ENCODE peak calls at places on chromosomes 12 and 14, in six cellular contexts. One of them, this sample, is unnamed.

GRCh38 chr14:81382517-81383225 is 17.5 kb downstream of the STON2 start:
- DNase-seq in progenitor cell of endocrine pancreas: no peak
- DNase-seq in neural progenitor cell: no peak
- DNase-seq in IMR-90: no peak
- DNase-seq in RWPE1: no peak
- DNase-seq in HCT116: no peak
- DNase-seq in this sample: no peak

GRCh38 chr12:130959632-130960031 is 5.9 kb downstream of the ADGRD1 start:
- DNase-seq in IMR-90: no peak
- DNase-seq in progenitor cell of endocrine pancreas: no peak
- DNase-seq in neural progenitor cell: no peak
- DNase-seq in HCT116: no peak
- DNase-seq in RWPE1: no peak
- DNase-seq in this sample: peak; percentile 15

GRCh38 chr12:114848661-114849060 is 164.7 kb upstream of the TBX3 start:
- DNase-seq in IMR-90: peak; percentile 93
- DNase-seq in progenitor cell of endocrine pancreas: no peak
- DNase-seq in RWPE1: no peak
- DNase-seq in HCT116: no peak
- DNase-seq in neural progenitor cell: no peak
- DNase-seq in this sample: no peak

GRCh38 chr12:34033628-34034296 is 11.5 kb downstream of the ALG10 start:
- DNase-seq in RWPE1: peak; percentile 11
- DNase-seq in progenitor cell of endocrine pancreas: no peak
- DNase-seq in HCT116: peak; percentile 13
- DNase-seq in neural progenitor cell: peak; percentile 27
- DNase-seq in IMR-90: peak; percentile 42
- DNase-seq in this sample: no peak

GRCh38 chr14:96479435-96480146 is 22.6 kb upstream of the PAPOLA start:
- DNase-seq in IMR-90: peak; percentile 44
- DNase-seq in RWPE1: no peak
- DNase-seq in HCT116: no peak
- DNase-seq in neural progenitor cell: no peak
- DNase-seq in progenitor cell of endocrine pancreas: no peak
- DNase-seq in this sample: no peak

GRCh38 chr12:115023279-115023678 is 339.3 kb upstream of the TBX3 start:
- DNase-seq in IMR-90: peak; percentile 60
- DNase-seq in RWPE1: no peak
- DNase-seq in HCT116: no peak
- DNase-seq in neural progenitor cell: no peak
- DNase-seq in progenitor cell of endocrine pancreas: no peak
- DNase-seq in this sample: no peak

GRCh38 chr12:52506858-52507715 is 13.1 kb downstream of the KRT5 start:
- DNase-seq in RWPE1: no peak
- DNase-seq in neural progenitor cell: peak; percentile 63
- DNase-seq in progenitor cell of endocrine pancreas: no peak
- DNase-seq in HCT116: no peak
- DNase-seq in IMR-90: peak; percentile 65
- DNase-seq in this sample: no peak

GRCh38 chr12:105992849-105993740 is 145.7 kb downstream of the NUAK1 start:
- DNase-seq in HCT116: no peak
- DNase-seq in neural progenitor cell: peak; percentile 16
- DNase-seq in IMR-90: peak; percentile 81
- DNase-seq in progenitor cell of endocrine pancreas: no peak
- DNase-seq in RWPE1: no peak
- DNase-seq in this sample: no peak

GRCh38 chr12:47808574-47809380 is 10.9 kb downstream of the HDAC7 start:
- DNase-seq in RWPE1: no peak
- DNase-seq in IMR-90: peak; percentile 44
- DNase-seq in neural progenitor cell: peak; percentile 20
- DNase-seq in HCT116: no peak
- DNase-seq in progenitor cell of endocrine pancreas: no peak
- DNase-seq in this sample: no peak

GRCh38 chr12:123900898-123901376 is 71.7 kb downstream of the CCDC92 start:
- DNase-seq in progenitor cell of endocrine pancreas: no peak
- DNase-seq in RWPE1: no peak
- DNase-seq in IMR-90: peak; percentile 44
- DNase-seq in HCT116: no peak
- DNase-seq in neural progenitor cell: peak; percentile 58
- DNase-seq in this sample: no peak

GRCh38 chr14:65854215-65854614 is 441.7 kb downstream of the FUT8 start:
- DNase-seq in HCT116: no peak
- DNase-seq in neural progenitor cell: no peak
- DNase-seq in RWPE1: no peak
- DNase-seq in progenitor cell of endocrine pancreas: no peak
- DNase-seq in IMR-90: no peak
- DNase-seq in this sample: peak; percentile 48

GRCh38 chr14:68611611-68612010 is 181.3 kb downstream of the ZFP36L1 start:
- DNase-seq in RWPE1: no peak
- DNase-seq in IMR-90: no peak
- DNase-seq in progenitor cell of endocrine pancreas: no peak
- DNase-seq in neural progenitor cell: no peak
- DNase-seq in HCT116: no peak
- DNase-seq in this sample: no peak

GRCh38 chr14:100654025-100654813 is 67.0 kb upstream of the BEGAIN start:
- DNase-seq in IMR-90: no peak
- DNase-seq in neural progenitor cell: no peak
- DNase-seq in RWPE1: no peak
- DNase-seq in HCT116: no peak
- DNase-seq in progenitor cell of endocrine pancreas: no peak
- DNase-seq in this sample: no peak

GRCh38 chr14:100654814-100655795 is 67.9 kb upstream of the BEGAIN start:
- DNase-seq in neural progenitor cell: peak; percentile 73
- DNase-seq in RWPE1: peak; percentile 55
- DNase-seq in IMR-90: no peak
- DNase-seq in HCT116: no peak
- DNase-seq in progenitor cell of endocrine pancreas: peak; percentile 55
- DNase-seq in this sample: no peak

GRCh38 chr14:100652739-100653138 is 65.5 kb upstream of the BEGAIN start:
- DNase-seq in progenitor cell of endocrine pancreas: no peak
- DNase-seq in IMR-90: no peak
- DNase-seq in RWPE1: no peak
- DNase-seq in neural progenitor cell: no peak
- DNase-seq in HCT116: no peak
- DNase-seq in this sample: no peak

GRCh38 chr14:100651999-100652508 is 64.8 kb upstream of the BEGAIN start:
- DNase-seq in HCT116: no peak
- DNase-seq in neural progenitor cell: no peak
- DNase-seq in IMR-90: peak; percentile 66
- DNase-seq in progenitor cell of endocrine pancreas: no peak
- DNase-seq in RWPE1: no peak
- DNase-seq in this sample: no peak

GRCh38 chr14:100653409-100653808 is 66.2 kb upstream of the BEGAIN start:
- DNase-seq in IMR-90: no peak
- DNase-seq in RWPE1: no peak
- DNase-seq in neural progenitor cell: peak; percentile 40
- DNase-seq in HCT116: no peak
- DNase-seq in progenitor cell of endocrine pancreas: no peak
- DNase-seq in this sample: no peak
- TF ChIP-seq CTCF in IMR-90: peak; percentile 30
- TF ChIP-seq CTCF in RWPE1: peak; percentile 17
- TF ChIP-seq CTCF in neural progenitor cell: peak; percentile 65
- TF ChIP-seq CTCF in HCT116: peak; percentile 72
- TF ChIP-seq CTCF in progenitor cell of endocrine pancreas: peak; percentile 54
- TF ChIP-seq CTCF in this sample: peak; percentile 45

DNA sequence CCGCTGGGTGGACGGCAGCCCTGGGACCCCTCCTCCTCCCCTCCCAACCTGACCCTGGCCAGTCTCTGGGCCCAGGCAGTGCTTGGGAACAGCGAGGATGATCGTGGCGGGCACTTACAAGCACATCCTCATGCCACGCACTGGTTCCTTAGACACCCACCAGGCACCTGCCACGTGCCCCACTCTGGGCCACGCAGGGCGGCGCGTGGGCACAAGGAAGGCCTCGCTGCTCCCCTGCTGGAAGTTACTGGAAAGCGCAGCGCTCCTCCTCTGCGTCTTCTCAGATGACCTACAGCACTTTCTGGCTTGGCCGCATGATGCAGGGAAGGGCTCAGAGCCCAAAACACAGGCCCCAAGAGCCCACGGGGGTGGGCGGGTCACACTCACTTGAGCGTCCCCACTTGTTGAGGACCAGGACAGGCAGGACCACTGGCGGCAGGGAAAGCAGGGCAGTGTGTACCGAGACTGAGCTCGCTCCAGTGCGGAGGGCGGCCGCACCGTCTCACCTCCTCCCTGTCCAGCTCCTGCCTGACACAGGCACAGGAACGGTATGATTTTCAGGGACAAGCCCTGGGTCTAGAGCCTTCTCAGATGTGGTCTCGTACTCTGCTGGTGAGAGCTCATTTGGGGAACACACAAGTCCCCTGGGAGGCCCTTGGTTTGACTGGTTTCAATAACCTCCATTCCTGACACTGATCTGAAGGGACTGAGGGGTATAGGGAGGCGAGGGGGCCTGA is 128.3 kb upstream of the EVL start:
- DNase-seq in RWPE1: no peak
- DNase-seq in neural progenitor cell: no peak
- DNase-seq in HCT116: no peak
- DNase-seq in progenitor cell of endocrine pancreas: no peak
- DNase-seq in IMR-90: no peak
- DNase-seq in this sample: no peak
- TF ChIP-seq CTCF in RWPE1: no peak
- TF ChIP-seq CTCF in neural progenitor cell: peak; percentile 5
- TF ChIP-seq CTCF in HCT116: peak; percentile 20
- TF ChIP-seq CTCF in progenitor cell of endocrine pancreas: peak; percentile 19
- TF ChIP-seq CTCF in IMR-90: no peak
- TF ChIP-seq CTCF in this sample: no peak

GRCh38 chr12:62128186-62128965 is 131.8 kb upstream of the USP15 start:
- DNase-seq in HCT116: no peak
- DNase-seq in progenitor cell of endocrine pancreas: no peak
- DNase-seq in RWPE1: no peak
- DNase-seq in IMR-90: no peak
- DNase-seq in neural progenitor cell: no peak
- DNase-seq in this sample: no peak

GRCh38 chr12:62127516-62127915 is 132.7 kb upstream of the USP15 start:
- DNase-seq in neural progenitor cell: no peak
- DNase-seq in IMR-90: no peak
- DNase-seq in HCT116: no peak
- DNase-seq in progenitor cell of endocrine pancreas: no peak
- DNase-seq in RWPE1: no peak
- DNase-seq in this sample: no peak

GRCh38 chr12:62123721-62124203 is 136.4 kb upstream of the USP15 start:
- DNase-seq in RWPE1: peak; percentile 38
- DNase-seq in HCT116: peak; percentile 49
- DNase-seq in neural progenitor cell: peak; percentile 67
- DNase-seq in IMR-90: peak; percentile 56
- DNase-seq in progenitor cell of endocrine pancreas: peak; percentile 23
- DNase-seq in this sample: no peak
- TF ChIP-seq CTCF in RWPE1: peak; percentile 84
- TF ChIP-seq CTCF in HCT116: peak; percentile 83
- TF ChIP-seq CTCF in neural progenitor cell: peak; percentile 81
- TF ChIP-seq CTCF in IMR-90: peak; percentile 63
- TF ChIP-seq CTCF in progenitor cell of endocrine pancreas: peak; percentile 62
- TF ChIP-seq CTCF in this sample: peak; percentile 67

GRCh38 chr12:9944404-9944803 is 12.2 kb upstream of the CLEC2A start:
- DNase-seq in RWPE1: no peak
- DNase-seq in progenitor cell of endocrine pancreas: no peak
- DNase-seq in neural progenitor cell: no peak
- DNase-seq in IMR-90: no peak
- DNase-seq in HCT116: no peak
- DNase-seq in this sample: no peak

GRCh38 chr12:9936597-9936996 is 4.4 kb upstream of the CLEC2A start:
- DNase-seq in HCT116: no peak
- DNase-seq in RWPE1: no peak
- DNase-seq in neural progenitor cell: no peak
- DNase-seq in IMR-90: peak; percentile 6
- DNase-seq in progenitor cell of endocrine pancreas: no peak
- DNase-seq in this sample: no peak

GRCh38 chr12:9941838-9942237 is 9.7 kb upstream of the CLEC2A start:
- DNase-seq in RWPE1: no peak
- DNase-seq in neural progenitor cell: no peak
- DNase-seq in HCT116: no peak
- DNase-seq in IMR-90: no peak
- DNase-seq in progenitor cell of endocrine pancreas: no peak
- DNase-seq in this sample: no peak

GRCh38 chr12:9943244-9943643 is 11.1 kb upstream of the CLEC2A start:
- DNase-seq in progenitor cell of endocrine pancreas: no peak
- DNase-seq in HCT116: no peak
- DNase-seq in RWPE1: peak; percentile 17
- DNase-seq in neural progenitor cell: no peak
- DNase-seq in IMR-90: no peak
- DNase-seq in this sample: no peak

GRCh38 chr12:9940370-9940769 is 8.2 kb upstream of the CLEC2A start:
- DNase-seq in HCT116: no peak
- DNase-seq in progenitor cell of endocrine pancreas: no peak
- DNase-seq in RWPE1: no peak
- DNase-seq in IMR-90: peak; percentile 5
- DNase-seq in neural progenitor cell: peak; percentile 14
- DNase-seq in this sample: no peak
- TF ChIP-seq CTCF in HCT116: peak; percentile 36
- TF ChIP-seq CTCF in progenitor cell of endocrine pancreas: peak; percentile 36
- TF ChIP-seq CTCF in RWPE1: no peak
- TF ChIP-seq CTCF in IMR-90: peak; percentile 42
- TF ChIP-seq CTCF in neural progenitor cell: peak; percentile 51
- TF ChIP-seq CTCF in this sample: peak; percentile 19

GRCh38 chr14:87002831-87003230 is 990.2 kb downstream of the GALC start:
- DNase-seq in neural progenitor cell: no peak
- DNase-seq in IMR-90: peak; percentile 5
- DNase-seq in HCT116: no peak
- DNase-seq in RWPE1: no peak
- DNase-seq in progenitor cell of endocrine pancreas: no peak
- DNase-seq in this sample: no peak
- TF ChIP-seq CTCF in neural progenitor cell: peak; percentile 27
- TF ChIP-seq CTCF in IMR-90: peak; percentile 33
- TF ChIP-seq CTCF in HCT116: no peak
- TF ChIP-seq CTCF in RWPE1: no peak
- TF ChIP-seq CTCF in progenitor cell of endocrine pancreas: no peak
- TF ChIP-seq CTCF in this sample: peak; percentile 45

DNA sequence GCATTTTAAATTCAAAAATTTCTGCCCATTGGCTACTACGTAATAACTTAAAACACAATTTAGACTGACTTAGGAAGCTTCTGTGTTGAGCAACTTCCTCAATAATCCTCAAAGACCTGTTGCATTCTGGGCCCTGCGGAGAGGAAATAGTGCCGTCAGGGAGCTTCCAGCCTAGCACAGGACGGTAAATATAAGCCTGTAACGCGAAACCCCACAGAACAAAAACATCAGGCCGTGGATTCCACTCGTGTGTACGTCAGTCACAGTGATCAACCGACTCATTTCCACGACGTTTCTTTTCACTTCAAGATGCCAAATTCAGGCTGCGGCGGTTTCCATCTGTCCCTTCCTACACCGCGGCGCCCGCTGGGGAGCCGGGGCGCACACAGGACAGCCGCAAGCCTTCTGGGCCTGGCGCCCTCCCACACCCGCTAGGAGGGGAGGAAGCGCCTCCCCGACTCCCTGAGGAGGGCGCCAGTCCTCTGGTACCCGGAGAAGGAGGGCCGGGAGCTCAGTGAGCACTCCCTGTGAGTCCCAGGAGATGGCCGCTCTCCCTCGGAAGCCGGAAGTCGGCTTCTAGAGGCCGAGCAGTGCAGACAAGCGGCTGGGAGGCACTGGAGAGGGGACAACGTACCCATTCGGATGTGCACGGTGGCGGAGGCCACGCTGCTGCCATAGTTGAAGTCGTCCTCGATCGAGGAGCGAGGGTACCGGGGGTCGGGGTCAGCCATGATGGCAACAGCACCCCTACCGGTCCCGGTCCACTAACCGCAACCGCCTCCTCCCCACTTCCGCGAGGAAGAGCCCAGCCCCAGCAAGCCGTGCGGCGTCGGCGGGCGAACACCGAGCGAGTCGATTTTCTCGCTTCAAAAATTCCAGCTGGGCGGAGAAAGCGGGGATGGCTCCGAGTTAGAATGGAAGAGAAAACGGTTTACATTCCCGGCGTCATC is at the start of gene TMBIM4:
- DNase-seq in progenitor cell of endocrine pancreas: peak; percentile 46
- DNase-seq in neural progenitor cell: peak; percentile 93
- DNase-seq in RWPE1: peak; percentile 80
- DNase-seq in HCT116: peak; percentile 91
- DNase-seq in IMR-90: peak; percentile 95
- DNase-seq in this sample: peak; percentile 89
- TF ChIP-seq CTCF in progenitor cell of endocrine pancreas: peak; percentile 45
- TF ChIP-seq CTCF in neural progenitor cell: peak; percentile 49
- TF ChIP-seq CTCF in RWPE1: peak; percentile 61
- TF ChIP-seq CTCF in HCT116: peak; percentile 35
- TF ChIP-seq CTCF in IMR-90: peak; percentile 34
- TF ChIP-seq CTCF in this sample: peak; percentile 40

This sample was measured in osteocyte.